ENCODE peak calls at places on chromosomes 1 and 21, in six cellular contexts. E, A, D, I, V and R are unnamed samples.

GRCh38 chr1:233327938-233328660 is 575 bp downstream of the MAP3K21 start:
- DNase-seq in E (peak), A (peak), D (peak), I (peak), V (peak), R (peak)

GRCh38 chr1:52662645-52663313 is 29.8 kb downstream of the SHISAL2A start:
- DNase-seq in E (no peak), A (no peak), D (peak), I (peak), V (no peak), R (no peak)

GRCh38 chr1:98364544-98364943 is 297.0 kb upstream of the SNX7 start:
- DNase-seq in E (no peak), A (no peak), D (no peak), I (no peak), V (no peak), R (no peak)

GRCh38 chr1:211551628-211552465 is 27.1 kb downstream of the SLC30A1 start:
- DNase-seq in E (no peak), A (no peak), D (no peak), I (peak), V (no peak), R (no peak)

GRCh38 chr1:36142121-36142520 is 7.2 kb downstream of the TRAPPC3 start:
- DNase-seq in E (no peak), A (no peak), D (no peak), I (no peak), V (no peak), R (peak)

GRCh38 chr1:203325004-203325417 is 19.7 kb downstream of the BTG2 start:
- DNase-seq in E (peak), A (no peak), D (peak), I (no peak), V (peak), R (peak)

GRCh38 chr1:219732814-219733491 is 120.0 kb upstream of the ZC3H11B start:
- DNase-seq in E (no peak), A (no peak), D (no peak), I (no peak), V (no peak), R (no peak)

GRCh38 chr1:215526147-215526845 is 40.8 kb upstream of the KCTD3 start:
- DNase-seq in E (peak), A (no peak), D (peak), I (peak), V (no peak), R (peak)

GRCh38 chr1:77846966-77847365 is 41.5 kb upstream of the NEXN start:
- DNase-seq in E (no peak), A (no peak), D (no peak), I (no peak), V (no peak), R (no peak)

GRCh38 chr1:153400244-153400643 is 9.4 kb upstream of the S100A8 start:
- DNase-seq in E (no peak), A (no peak), D (peak), I (no peak), V (no peak), R (peak)

GRCh38 chr1:230913496-230913895 is 45.2 kb upstream of the C1orf198 start:
- DNase-seq in E (no peak), A (no peak), D (no peak), I (no peak), V (no peak), R (no peak)

GRCh38 chr21:16046625-16047340 is 317.0 kb downstream of the USP25 start:
- DNase-seq in E (no peak), A (no peak), D (no peak), I (peak), V (no peak), R (no peak)

GRCh38 chr1:38064232-38064903 is 17.8 kb upstream of the POU3F1 start:
- DNase-seq in E (no peak), A (no peak), D (no peak), I (peak), V (no peak), R (no peak)

GRCh38 chr1:35715568-35716002 is 3.1 kb downstream of the C1orf216 start:
- DNase-seq in E (peak), A (peak), D (peak), I (peak), V (peak), R (peak)

GRCh38 chr21:31326478-31327247 is 17.4 kb downstream of the TIAM1 start:
- DNase-seq in E (peak), A (no peak), D (no peak), I (no peak), V (no peak), R (no peak)

GRCh38 chr1:218349365-218350021 is 4.4 kb downstream of the TGFB2 start:
- DNase-seq in E (no peak), A (no peak), D (no peak), I (no peak), V (no peak), R (no peak)

GRCh38 chr1:226446058-226446457 is 38.2 kb upstream of the PARP1 start:
- DNase-seq in E (no peak), A (no peak), D (no peak), I (no peak), V (no peak), R (no peak)

GRCh38 chr1:11132571-11133293 is 33.1 kb upstream of the EXOSC10 start:
- DNase-seq in E (no peak), A (no peak), D (no peak), I (no peak), V (no peak), R (no peak)

GRCh38 chr1:18530567-18531502 is 50.1 kb downstream of the KLHDC7A start:
- DNase-seq in E (no peak), A (no peak), D (no peak), I (no peak), V (no peak), R (no peak)

GRCh38 chr1:182408435-182409070 is 8.1 kb upstream of the TEDDM1 start:
- DNase-seq in E (no peak), A (no peak), D (no peak), I (no peak), V (no peak), R (no peak)

GRCh38 chr1:201916649-201917249 is 28.1 kb downstream of the SHISA4 start:
- DNase-seq in E (peak), A (peak), D (no peak), I (peak), V (no peak), R (no peak)

GRCh38 chr1:151693057-151693651 is 23.4 kb downstream of the CELF3 start:
- DNase-seq in E (no peak), A (no peak), D (peak), I (peak), V (no peak), R (peak)

GRCh38 chr1:240965581-240966091 is 353.7 kb upstream of the GREM2 start:
- DNase-seq in E (no peak), A (no peak), D (peak), I (no peak), V (no peak), R (peak)

GRCh38 chr1:199551967-199552565 is 475.4 kb upstream of the NR5A2 start:
- DNase-seq in E (peak), A (peak), D (peak), I (peak), V (no peak), R (peak)

GRCh38 chr1:180211860-180212229 is 18.2 kb upstream of the LHX4 start:
- DNase-seq in E (no peak), A (no peak), D (no peak), I (no peak), V (no peak), R (no peak)

GRCh38 chr1:53206735-53207379 is 10.2 kb downstream of the CPT2 start:
- DNase-seq in E (no peak), A (no peak), D (no peak), I (no peak), V (no peak), R (no peak)

GRCh38 chr1:995665-996633 is 3.9 kb downstream of the HES4 start:
- DNase-seq in E (no peak), A (no peak), D (no peak), I (no peak), V (no peak), R (no peak)

GRCh38 chr1:6998267-6998666 is 213.0 kb downstream of the CAMTA1 start:
- DNase-seq in E (no peak), A (no peak), D (no peak), I (no peak), V (no peak), R (no peak)

GRCh38 chr1:57066980-57067615 is 101.3 kb upstream of the C8B start:
- DNase-seq in E (no peak), A (no peak), D (no peak), I (no peak), V (no peak), R (no peak)

GRCh38 chr1:167789501-167789900 is 67.7 kb downstream of the MPZL1 start:
- DNase-seq in E (no peak), A (no peak), D (no peak), I (no peak), V (no peak), R (no peak)

GRCh38 chr1:52034050-52034384 is 407 bp upstream of the KTI12 start:
- DNase-seq in E (no peak), A (no peak), D (no peak), I (no peak), V (no peak), R (no peak)

GRCh38 chr1:4654764-4655673 is 610 bp downstream of the AJAP1 start:
- DNase-seq in E (no peak), A (no peak), D (peak), I (no peak), V (no peak), R (no peak)

GRCh38 chr1:165383067-165383466 is 26.6 kb upstream of the LMX1A start:
- DNase-seq in E (no peak), A (peak), D (no peak), I (no peak), V (no peak), R (no peak)

GRCh38 chr1:53112271-53112774 is 30.1 kb downstream of the SLC1A7 start:
- DNase-seq in E (no peak), A (no peak), D (no peak), I (no peak), V (no peak), R (no peak)

GRCh38 chr1:218698181-218698580 is 353.0 kb downstream of the TGFB2 start:
- DNase-seq in E (no peak), A (no peak), D (no peak), I (no peak), V (no peak), R (no peak)

GRCh38 chr21:42550817-42551216 is 37.2 kb downstream of the SLC37A1 start:
- DNase-seq in E (no peak), A (no peak), D (peak), I (no peak), V (no peak), R (no peak)

GRCh38 chr1:18872071-18872611 is 12.7 kb upstream of the TAS1R2 start:
- DNase-seq in E (no peak), A (no peak), D (no peak), I (no peak), V (no peak), R (no peak)

GRCh38 chr1:183812686-183813569 is 8.0 kb downstream of the RGL1 start:
- DNase-seq in E (no peak), A (no peak), D (no peak), I (no peak), V (no peak), R (no peak)

GRCh38 chr1:13813398-13814012 is 113.5 kb downstream of the PRDM2 start:
- DNase-seq in E (no peak), A (no peak), D (no peak), I (no peak), V (peak), R (no peak)